ENCODE peak calls at places on chromosomes 7 and 10, in nine cellular contexts. I, D, O, J, P, F, S, K and G are unnamed samples.

GRCh38 chr10:93542358-93542791 is 24.1 kb upstream of the FFAR4 start:
- DNase-seq in I (no peak), D (peak), O (no peak), J (no peak), P (no peak), F (peak), S (peak), K (no peak), G (peak)

GRCh38 chr10:35184527-35185171 is 58.0 kb downstream of the CREM start:
- DNase-seq in I (no peak), D (no peak), O (no peak), J (no peak), P (no peak), F (no peak), S (no peak), K (peak), G (no peak)

GRCh38 chr10:598415-599170 is 90.9 kb downstream of the DIP2C start:
- DNase-seq in I (peak), D (no peak), O (no peak), J (no peak), P (no peak), F (no peak), S (peak), K (no peak), G (peak)

GRCh38 chr10:17199351-17199804 is 2.1 kb downstream of the TRDMT1 start:
- DNase-seq in I (no peak), D (no peak), O (no peak), J (no peak), P (no peak), F (peak), S (peak), K (no peak), G (peak)

GRCh38 chr7:45990276-45990675 is 69.2 kb upstream of the IGFBP3 start:
- DNase-seq in I (no peak), D (no peak), O (peak), J (no peak), P (no peak), F (no peak), S (no peak), K (no peak), G (no peak)

GRCh38 chr10:16652154-16652553 is 130.5 kb upstream of the C1QL3 start:
- DNase-seq in I (no peak), D (no peak), O (no peak), J (no peak), P (no peak), F (no peak), S (peak), K (no peak), G (peak)

GRCh38 chr10:106559442-106559841 is 605.1 kb downstream of the SORCS1 start:
- DNase-seq in I (no peak), D (no peak), O (no peak), J (no peak), P (no peak), F (peak), S (peak), K (no peak), G (peak)

GRCh38 chr7:95509199-95509598 is 23.5 kb downstream of the ASB4 start:
- DNase-seq in I (no peak), D (no peak), O (no peak), J (no peak), P (no peak), F (no peak), S (peak), K (no peak), G (no peak)

GRCh38 chr7:132112111-132112510 is 464.2 kb downstream of the PLXNA4 start:
- DNase-seq in I (peak), D (no peak), O (no peak), J (no peak), P (peak), F (no peak), S (no peak), K (no peak), G (no peak)

GRCh38 chr10:130038611-130039109 is 72.0 kb downstream of the C10orf143 start:
- DNase-seq in I (peak), D (no peak), O (no peak), J (peak), P (no peak), F (no peak), S (no peak), K (no peak), G (no peak)

GRCh38 chr7:68684246-68684850 is 913.9 kb upstream of the AUTS2 start:
- DNase-seq in I (no peak), D (no peak), O (no peak), J (no peak), P (no peak), F (no peak), S (peak), K (no peak), G (peak)

GRCh38 chr7:25391295-25391861 is 163.1 kb upstream of the NPVF start:
- DNase-seq in I (no peak), D (no peak), O (no peak), J (no peak), P (no peak), F (peak), S (peak), K (no peak), G (peak)

GRCh38 chr10:71068811-71069411 is 143.5 kb upstream of the UNC5B start:
- DNase-seq in I (no peak), D (no peak), O (no peak), J (no peak), P (no peak), F (peak), S (peak), K (no peak), G (peak)

GRCh38 chr7:75690121-75690523 is 48.6 kb downstream of the HIP1 start:
- DNase-seq in I (no peak), D (no peak), O (no peak), J (no peak), P (no peak), F (no peak), S (no peak), K (peak), G (no peak)

GRCh38 chr7:24245362-24245761 is 38.6 kb upstream of the NPY start:
- DNase-seq in I (no peak), D (no peak), O (no peak), J (no peak), P (no peak), F (no peak), S (no peak), K (peak), G (no peak)

GRCh38 chr10:124642076-124642710 is 102.0 kb downstream of the FAM53B start:
- DNase-seq in I (no peak), D (peak), O (no peak), J (peak), P (no peak), F (no peak), S (no peak), K (no peak), G (no peak)

GRCh38 chr10:12051241-12051640 is 8.6 kb upstream of the UPF2 start:
- DNase-seq in I (no peak), D (no peak), O (no peak), J (no peak), P (no peak), F (no peak), S (no peak), K (no peak), G (no peak)

GRCh38 chr10:96614515-96614914 is 27.7 kb upstream of the TM9SF3 start:
- DNase-seq in I (no peak), D (no peak), O (no peak), J (no peak), P (no peak), F (peak), S (peak), K (no peak), G (peak)

GRCh38 chr10:90133606-90134005 is 432.2 kb downstream of the KIF20B start:
- DNase-seq in I (no peak), D (no peak), O (no peak), J (no peak), P (no peak), F (peak), S (no peak), K (no peak), G (no peak)

GRCh38 chr10:90136731-90137316 is 435.4 kb downstream of the KIF20B start:
- DNase-seq in I (no peak), D (no peak), O (no peak), J (no peak), P (no peak), F (no peak), S (peak), K (no peak), G (peak)

DNA sequence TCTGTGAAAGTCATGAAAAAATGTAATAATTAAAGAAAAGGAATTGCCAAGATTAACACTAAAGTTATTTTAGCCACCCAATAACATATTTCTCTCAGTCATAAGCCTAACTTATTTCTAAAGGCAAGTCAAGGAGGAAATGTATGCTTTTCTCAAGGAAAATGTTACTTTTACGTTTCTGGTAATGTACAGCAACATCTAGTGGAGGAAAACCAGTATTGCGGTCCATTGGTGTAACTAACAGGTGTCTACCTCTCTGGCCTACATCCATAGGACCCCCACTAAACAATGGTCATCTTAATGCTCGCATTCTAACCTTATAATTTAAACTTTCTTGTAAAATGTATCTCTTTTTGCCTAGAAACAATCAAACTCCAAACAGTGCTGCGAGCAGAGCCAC is 437.5 kb downstream of the KIF20B start:
- DNase-seq in I (no peak), D (no peak), O (no peak), J (no peak), P (no peak), F (peak), S (peak), K (no peak), G (peak)
- TF ChIP-seq CTCF in I (no peak), D (no peak), O (no peak), J (no peak), P (no peak), F (peak), S (peak), K (peak), G (peak)

GRCh38 chr7:92588561-92588960 is 1.6 kb downstream of the FAM133B start:
- DNase-seq in I (no peak), D (no peak), O (no peak), J (no peak), P (no peak), F (no peak), S (no peak), K (no peak), G (no peak)

GRCh38 chr7:92589056-92589455 is 1.1 kb downstream of the FAM133B start:
- DNase-seq in I (no peak), D (no peak), O (no peak), J (no peak), P (no peak), F (no peak), S (no peak), K (no peak), G (no peak)

GRCh38 chr7:92594746-92595145 is 4.6 kb upstream of the FAM133B start:
- DNase-seq in I (no peak), D (no peak), O (no peak), J (no peak), P (no peak), F (no peak), S (no peak), K (no peak), G (no peak)

GRCh38 chr7:92586403-92586802 is 3.8 kb downstream of the FAM133B start:
- DNase-seq in I (no peak), D (no peak), O (no peak), J (no peak), P (no peak), F (no peak), S (peak), K (no peak), G (peak)

GRCh38 chr7:92590711-92591310 is 621 bp upstream of the FAM133B start:
- DNase-seq in I (peak), D (no peak), O (no peak), J (no peak), P (no peak), F (no peak), S (no peak), K (no peak), G (no peak)
- H3K4me3 ChIP-seq in I (no peak), D (peak), O (peak), J (peak), P (peak), F (peak), S (peak), K (peak), G (peak)

GRCh38 chr10:89393898-89394297 is 1.5 kb downstream of the IFIT1 start:
- DNase-seq in I (no peak), D (no peak), O (no peak), J (no peak), P (no peak), F (peak), S (no peak), K (no peak), G (no peak)

GRCh38 chr10:89390875-89391576 is 1.4 kb upstream of the IFIT1 start:
- DNase-seq in I (no peak), D (no peak), O (no peak), J (no peak), P (no peak), F (no peak), S (no peak), K (no peak), G (no peak)

GRCh38 chr10:89389254-89389653 is 3.2 kb upstream of the IFIT1 start:
- DNase-seq in I (no peak), D (no peak), O (peak), J (no peak), P (no peak), F (peak), S (peak), K (no peak), G (peak)

GRCh38 chr10:89392974-89393373 is 551 bp downstream of the IFIT1 start:
- DNase-seq in I (no peak), D (no peak), O (peak), J (peak), P (peak), F (no peak), S (peak), K (no peak), G (peak)

DNA sequence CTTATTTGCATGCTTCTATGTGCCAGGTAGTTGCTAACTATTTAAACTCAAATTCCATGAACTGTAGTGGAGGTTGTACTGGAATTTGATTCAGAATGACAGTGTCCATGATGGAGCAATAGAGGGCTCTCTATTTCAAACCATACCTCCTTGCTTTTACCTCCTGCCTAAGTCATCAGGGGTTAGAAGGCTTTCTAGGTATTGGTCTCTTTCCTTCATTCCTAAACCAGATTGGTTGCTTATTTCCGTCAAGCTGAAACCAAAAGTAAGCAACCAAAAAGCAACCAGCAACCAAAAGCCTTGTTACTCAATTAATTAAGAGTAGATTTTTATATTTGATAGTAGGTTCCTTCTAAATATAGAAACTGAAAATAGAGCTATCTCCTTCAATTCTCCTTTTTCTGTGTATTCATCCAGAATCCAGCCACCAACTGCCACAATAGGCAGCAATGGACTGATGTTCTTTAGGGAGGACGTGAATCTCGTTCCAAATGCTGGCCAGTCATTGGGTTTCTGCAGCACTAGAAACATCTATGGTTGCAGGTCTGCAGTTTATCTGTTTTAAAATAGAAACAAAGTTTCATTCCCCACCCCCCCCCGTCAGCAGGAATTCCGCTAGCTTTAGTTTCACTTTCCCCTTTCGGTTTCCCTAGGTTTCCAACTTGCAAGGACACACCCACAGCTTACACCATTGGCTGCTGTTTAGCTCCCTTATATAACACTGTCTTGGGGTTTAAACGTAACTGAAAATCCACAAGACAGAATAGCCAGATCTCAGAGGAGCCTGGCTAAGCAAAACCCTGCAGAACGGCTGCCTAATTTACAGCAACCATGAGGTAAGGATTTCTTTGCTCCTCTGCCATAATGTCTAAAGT is at the start of gene IFIT1:
- DNase-seq in I (no peak), D (no peak), O (peak), J (peak), P (peak), F (peak), S (peak), K (peak), G (peak)
- TF ChIP-seq CTCF in I (no peak), D (no peak), O (no peak), J (no peak), P (no peak), F (peak), S (no peak), K (no peak), G (no peak)

GRCh38 chr7:94374721-94375120 is 20.0 kb upstream of the COL1A2 start:
- DNase-seq in I (no peak), D (no peak), O (no peak), J (no peak), P (no peak), F (no peak), S (peak), K (no peak), G (peak)
- H3K4me3 ChIP-seq in I (no peak), D (no peak), O (peak), J (peak), P (peak), F (no peak), S (peak), K (no peak), G (peak)

GRCh38 chr10:51896849-51897248 is 197.5 kb upstream of the CSTF2T start:
- DNase-seq in I (no peak), D (no peak), O (no peak), J (no peak), P (no peak), F (no peak), S (peak), K (no peak), G (peak)
- TF ChIP-seq CTCF in I (no peak), D (no peak), O (no peak), J (no peak), P (no peak), F (no peak), S (no peak), K (no peak), G (no peak)

GRCh38 chr10:104766341-104766740 is 125.3 kb downstream of the SORCS3 start:
- DNase-seq in I (no peak), D (no peak), O (no peak), J (no peak), P (no peak), F (peak), S (no peak), K (no peak), G (peak)

GRCh38 chr10:104767745-104768144 is 126.7 kb downstream of the SORCS3 start:
- DNase-seq in I (no peak), D (no peak), O (no peak), J (no peak), P (no peak), F (no peak), S (no peak), K (no peak), G (peak)

GRCh38 chr10:104767282-104767681 is 126.2 kb downstream of the SORCS3 start:
- DNase-seq in I (no peak), D (no peak), O (no peak), J (no peak), P (no peak), F (no peak), S (no peak), K (no peak), G (no peak)

DNA sequence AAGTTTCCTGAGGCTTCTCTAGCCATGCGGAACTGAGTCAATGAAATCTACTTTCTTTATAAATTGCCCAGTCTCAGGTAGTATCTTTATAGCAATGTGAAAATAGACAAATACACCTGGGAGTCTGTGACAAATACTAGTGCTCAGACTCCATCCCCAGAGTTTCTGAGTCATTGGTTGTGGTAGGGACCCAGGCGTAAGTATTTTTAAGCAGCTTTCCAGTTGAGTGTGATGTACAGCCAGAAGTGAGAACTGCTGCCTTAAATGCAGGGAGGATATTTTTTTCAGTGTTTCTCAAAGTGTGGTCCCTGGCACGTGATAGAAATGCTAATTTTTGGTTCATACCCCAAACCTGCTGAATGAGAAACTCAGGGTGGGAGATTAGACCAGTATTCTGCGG is 121.7 kb downstream of the SORCS3 start:
- DNase-seq in I (no peak), D (no peak), O (no peak), J (no peak), P (no peak), F (no peak), S (no peak), K (peak), G (no peak)
- H3K4me3 ChIP-seq in I (no peak), D (no peak), O (no peak), J (no peak), P (no peak), F (no peak), S (no peak), K (no peak), G (no peak)